ENCODE peak calls at places on chromosomes 1 and 21, in ten cellular contexts. W is endothelial cell of umbilical vein, Y is GM12878, U is HCT116, P is suprapubic skin, F is upper lobe of left lung, Q is sigmoid colon, X is breast epithelium, I is transverse colon, G is stomach. H is an unnamed sample. For H3K27me3 and H3K4me1, the result is how much of the 10 kb centered on the place peaks cover.

GRCh38 chr1:217027403-217028080 is 304.3 kb upstream of the ESRRG start:
- DNase-seq in W (no peak), Y (peak), U (no peak), P (no peak), F (no peak), Q (no peak), X (no peak), I (no peak), G (no peak), H (no peak)

GRCh38 chr1:74467786-74468377 is 44.5 kb downstream of the LRRC53 start:
- DNase-seq in W (no peak), Y (no peak), U (no peak), P (no peak), F (no peak), Q (no peak), X (no peak), I (no peak), G (no peak), H (no peak)

GRCh38 chr1:221706862-221707582 is 34.9 kb downstream of the DUSP10 start:
- DNase-seq in W (no peak), Y (no peak), U (no peak), P (no peak), F (no peak), Q (peak), X (no peak), I (no peak), G (no peak), H (no peak)

GRCh38 chr1:207832796-207833195 is 78.1 kb downstream of the CD34 start:
- DNase-seq in W (no peak), Y (no peak), U (no peak), P (peak), F (no peak), Q (peak), X (no peak), I (no peak), G (no peak), H (no peak)

GRCh38 chr1:40985875-40986274 is 6.4 kb downstream of the CTPS1 start:
- DNase-seq in W (no peak), Y (no peak), U (no peak), P (no peak), F (no peak), Q (no peak), X (no peak), I (no peak), G (no peak), H (no peak)

GRCh38 chr1:235075955-235076308 is 52.7 kb downstream of the TOMM20 start:
- DNase-seq in W (no peak), Y (no peak), U (no peak), P (no peak), F (no peak), Q (no peak), X (no peak), I (no peak), G (no peak), H (no peak)

GRCh38 chr1:114558548-114558947 is 22.9 kb downstream of the BCAS2 start:
- DNase-seq in W (no peak), Y (no peak), U (peak), P (no peak), F (no peak), Q (no peak), X (no peak), I (no peak), G (no peak), H (no peak)

GRCh38 chr1:93670141-93670540 is 11.5 kb downstream of the BCAR3 start:
- DNase-seq in W (peak), Y (no peak), U (peak), P (no peak), F (no peak), Q (peak), X (peak), I (no peak), G (peak), H (no peak)

GRCh38 chr1:60222492-60223369 is 149.2 kb upstream of the C1orf87 start:
- DNase-seq in W (no peak), Y (no peak), U (no peak), P (no peak), F (no peak), Q (no peak), X (no peak), I (no peak), G (no peak), H (no peak)

GRCh38 chr1:21216835-21217811 is 40.4 kb upstream of the EIF4G3 start:
- DNase-seq in W (peak), Y (no peak), U (peak), P (no peak), F (peak), Q (peak), X (no peak), I (peak), G (peak), H (peak)

GRCh38 chr1:178565586-178565985 is 52.7 kb downstream of the TEX35 start:
- DNase-seq in W (no peak), Y (no peak), U (no peak), P (no peak), F (no peak), Q (no peak), X (no peak), I (no peak), G (no peak), H (no peak)

GRCh38 chr1:182633657-182634281 is 29.6 kb upstream of the RGS16 start:
- DNase-seq in W (no peak), Y (no peak), U (no peak), P (no peak), F (no peak), Q (no peak), X (no peak), I (no peak), G (no peak), H (no peak)

GRCh38 chr21:44959376-44960091 is 19.7 kb downstream of the SLX9 start:
- DNase-seq in W (no peak), Y (no peak), U (no peak), P (no peak), F (peak), Q (peak), X (no peak), I (no peak), G (no peak), H (peak)
- TF ChIP-seq POLR2AphosphoS5 in W (no peak), Y (no peak), U (no peak), P (no peak), F (no peak), Q (no peak), X (no peak), I (no peak), G (no peak), H (no peak)

DNA sequence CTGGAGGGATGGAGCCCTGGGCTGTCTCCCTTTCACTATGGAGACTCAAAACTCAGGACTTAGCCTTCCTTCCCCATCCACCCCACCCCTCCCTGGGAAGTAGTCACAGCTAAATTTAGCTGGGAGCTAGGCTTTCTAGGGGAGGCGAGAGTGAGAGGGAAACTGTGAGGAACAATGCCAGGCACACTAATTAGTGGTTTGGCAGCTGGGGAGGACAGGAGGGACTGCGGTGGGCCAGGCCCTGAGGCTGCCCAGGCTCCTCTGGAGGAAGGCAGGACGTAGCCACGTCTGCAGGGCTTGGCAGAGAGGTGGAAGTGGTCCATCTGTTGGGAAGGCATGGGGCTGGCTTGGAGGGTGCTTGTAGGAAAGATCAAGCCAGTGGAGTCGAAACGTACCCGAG is 121.3 kb downstream of the HMGB4 start:
- DNase-seq in W (no peak), Y (no peak), U (no peak), P (no peak), F (no peak), Q (no peak), X (peak), I (no peak), G (no peak), H (peak)
- H3K27me3 ChIP-seq in W (under half), Y (under half), U (under half), P (under half), F (under half), Q (under half), X (under half), I (under half), G (under half), H (under half)

GRCh38 chr1:202576816-202577215 is 133.4 kb downstream of the SYT2 start:
- DNase-seq in W (peak), Y (no peak), U (no peak), P (no peak), F (no peak), Q (no peak), X (peak), I (no peak), G (no peak), H (no peak)

GRCh38 chr1:202578565-202578964 is 131.7 kb downstream of the SYT2 start:
- DNase-seq in W (no peak), Y (no peak), U (no peak), P (no peak), F (no peak), Q (no peak), X (no peak), I (no peak), G (no peak), H (no peak)

GRCh38 chr1:202577381-202577780 is 132.9 kb downstream of the SYT2 start:
- DNase-seq in W (no peak), Y (no peak), U (no peak), P (no peak), F (no peak), Q (no peak), X (no peak), I (no peak), G (no peak), H (no peak)

GRCh38 chr1:202578001-202578500 is 132.2 kb downstream of the SYT2 start:
- DNase-seq in W (no peak), Y (no peak), U (no peak), P (no peak), F (no peak), Q (no peak), X (no peak), I (no peak), G (no peak), H (no peak)

GRCh38 chr1:202575906-202576653 is 134.2 kb downstream of the SYT2 start:
- DNase-seq in W (peak), Y (no peak), U (no peak), P (no peak), F (no peak), Q (no peak), X (no peak), I (no peak), G (no peak), H (no peak)
- H3K4me1 ChIP-seq in W (under half), Y (under half), U (under half), P (half or more), F (under half), Q (half or more), X (under half), I (under half), G (half or more), H (under half)

GRCh38 chr1:184223216-184223615 is 163.6 kb upstream of the C1orf21 start:
- DNase-seq in W (no peak), Y (no peak), U (no peak), P (no peak), F (peak), Q (no peak), X (no peak), I (no peak), G (no peak), H (no peak)

GRCh38 chr1:184225501-184226487 is 161.0 kb upstream of the C1orf21 start:
- DNase-seq in W (no peak), Y (no peak), U (no peak), P (no peak), F (peak), Q (no peak), X (no peak), I (no peak), G (no peak), H (no peak)

GRCh38 chr1:184221087-184221486 is 165.7 kb upstream of the C1orf21 start:
- DNase-seq in W (no peak), Y (no peak), U (no peak), P (no peak), F (no peak), Q (no peak), X (no peak), I (no peak), G (no peak), H (no peak)

GRCh38 chr1:184219414-184219813 is 167.4 kb upstream of the C1orf21 start:
- DNase-seq in W (no peak), Y (no peak), U (no peak), P (no peak), F (no peak), Q (no peak), X (no peak), I (no peak), G (no peak), H (no peak)

DNA sequence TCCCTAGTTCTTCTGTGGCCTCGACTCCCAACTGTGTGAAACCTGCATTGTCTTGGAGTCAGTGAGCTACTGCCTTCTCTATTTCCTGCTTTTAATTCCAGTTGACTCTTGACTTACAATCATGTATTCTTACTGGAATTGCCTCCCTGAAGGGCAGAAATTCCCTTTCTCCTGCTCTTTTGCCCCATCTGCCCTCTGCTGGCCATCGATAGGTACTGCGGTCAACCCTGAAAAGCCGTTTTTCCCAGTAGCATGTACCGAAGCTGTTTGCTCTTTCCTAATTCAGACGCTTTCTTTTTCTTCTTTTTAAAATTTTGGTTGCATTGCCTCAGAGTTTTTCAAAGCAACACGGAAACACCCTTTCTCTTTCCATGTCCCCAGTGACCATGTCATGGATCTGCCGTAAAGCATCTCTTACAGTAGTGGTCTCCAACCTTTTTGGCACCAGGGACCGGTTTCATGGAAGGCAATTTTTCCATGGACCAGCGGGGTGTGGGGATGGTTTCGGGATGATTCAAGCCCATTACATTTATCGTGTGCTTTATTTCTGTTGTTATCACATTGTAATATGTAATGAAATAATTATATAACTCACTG is 164.2 kb upstream of the C1orf21 start:
- DNase-seq in W (peak), Y (peak), U (peak), P (no peak), F (no peak), Q (peak), X (no peak), I (peak), G (peak), H (no peak)
- TF ChIP-seq POLR2AphosphoS5 in W (no peak), Y (no peak), U (no peak), P (no peak), F (no peak), Q (no peak), X (no peak), I (no peak), G (no peak), H (no peak)

DNA sequence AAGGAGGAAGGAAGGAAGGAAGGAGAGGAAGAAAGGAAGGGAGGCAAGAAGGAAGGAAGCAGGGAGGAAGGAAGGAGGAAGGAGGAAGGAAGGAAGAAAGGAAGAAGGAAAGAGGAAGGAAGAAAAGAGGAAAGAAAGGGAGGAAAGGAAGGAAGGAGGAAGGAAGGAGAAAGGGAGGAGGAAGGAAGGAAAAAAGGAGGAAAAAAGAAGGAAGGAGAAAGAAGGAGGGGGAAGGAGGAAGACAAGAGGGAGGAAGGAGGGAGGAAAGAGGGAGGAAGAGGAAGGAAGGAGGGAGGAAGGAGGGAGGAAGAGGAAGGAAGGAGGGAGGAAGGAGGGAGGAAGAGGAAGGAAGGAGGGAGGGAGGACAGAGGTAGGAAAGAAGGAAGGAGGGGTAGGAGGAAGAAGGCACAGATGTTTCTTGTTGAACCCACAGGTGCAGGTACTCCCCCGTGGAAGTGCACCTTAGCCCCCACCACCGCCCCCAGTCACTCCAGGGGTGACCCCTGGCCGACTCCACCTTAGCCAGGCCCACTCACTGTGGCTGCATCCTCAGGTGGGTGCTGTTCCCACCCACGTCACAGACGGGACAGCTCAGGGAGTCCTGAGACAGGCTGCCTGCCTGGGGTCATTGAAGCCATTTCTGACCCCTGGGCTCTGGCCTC is 57.9 kb upstream of the TTC34 start:
- DNase-seq in W (no peak), Y (no peak), U (no peak), P (no peak), F (peak), Q (no peak), X (no peak), I (no peak), G (no peak), H (no peak)
- H3K27me3 ChIP-seq in W (under half), Y (under half), U (under half), P (half or more), F (under half), Q (half or more), X (under half), I (under half), G (under half), H (half or more)

GRCh38 chr1:30768169-30768829 is 10.7 kb upstream of the LAPTM5 start:
- DNase-seq in W (no peak), Y (no peak), U (no peak), P (no peak), F (no peak), Q (no peak), X (no peak), I (no peak), G (no peak), H (peak)

GRCh38 chr1:30763654-30764248 is 6.2 kb upstream of the LAPTM5 start:
- DNase-seq in W (peak), Y (no peak), U (no peak), P (no peak), F (peak), Q (peak), X (no peak), I (no peak), G (no peak), H (no peak)

GRCh38 chr1:30764939-30765582 is 7.5 kb upstream of the LAPTM5 start:
- DNase-seq in W (no peak), Y (peak), U (no peak), P (no peak), F (no peak), Q (no peak), X (no peak), I (no peak), G (no peak), H (no peak)

GRCh38 chr1:30764396-30764795 is 6.8 kb upstream of the LAPTM5 start:
- DNase-seq in W (no peak), Y (no peak), U (no peak), P (no peak), F (no peak), Q (no peak), X (no peak), I (no peak), G (no peak), H (no peak)

GRCh38 chr1:30765610-30766434 is 8.2 kb upstream of the LAPTM5 start:
- DNase-seq in W (no peak), Y (no peak), U (no peak), P (no peak), F (no peak), Q (no peak), X (no peak), I (no peak), G (no peak), H (no peak)
- H3K4me1 ChIP-seq in W (under half), Y (half or more), U (under half), P (under half), F (under half), Q (under half), X (under half), I (under half), G (under half), H (under half)

GRCh38 chr1:39047374-39048229 is 21.5 kb downstream of the NDUFS5 start:
- DNase-seq in W (peak), Y (peak), U (no peak), P (peak), F (no peak), Q (peak), X (no peak), I (no peak), G (no peak), H (no peak)
- TF ChIP-seq POLR2AphosphoS5 in W (peak), Y (no peak), U (no peak), P (no peak), F (no peak), Q (no peak), X (no peak), I (no peak), G (no peak), H (no peak)

GRCh38 chr1:17874665-17875064 is 119.5 kb downstream of the ACTL8 start:
- DNase-seq in W (no peak), Y (no peak), U (no peak), P (no peak), F (no peak), Q (peak), X (no peak), I (no peak), G (no peak), H (peak)
- H3K27me3 ChIP-seq in W (under half), Y (under half), U (under half), P (under half), F (under half), Q (under half), X (under half), I (under half), G (under half), H (under half)

DNA sequence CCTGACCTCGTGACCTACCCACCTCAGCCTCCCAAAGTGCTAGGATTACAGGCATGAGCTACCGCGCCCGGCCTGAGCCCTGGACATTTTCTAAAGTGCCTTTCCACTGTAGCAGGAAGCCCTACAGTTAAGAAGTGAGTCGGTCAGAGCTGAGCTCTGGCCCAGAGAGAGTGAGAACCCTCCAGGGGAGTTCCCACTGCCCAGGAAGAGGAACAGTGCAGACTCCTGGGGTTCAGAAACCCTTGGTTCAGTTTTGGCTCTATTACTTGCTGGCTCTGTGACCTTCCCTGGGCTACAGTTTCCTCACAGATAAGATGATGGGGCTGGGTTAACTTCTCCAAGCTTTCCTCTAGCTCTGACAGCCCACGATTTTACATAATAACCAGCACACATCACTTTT is 20.9 kb downstream of the SLC9A1 start:
- DNase-seq in W (no peak), Y (peak), U (no peak), P (no peak), F (no peak), Q (no peak), X (no peak), I (no peak), G (no peak), H (no peak)
- H3K4me1 ChIP-seq in W (under half), Y (half or more), U (under half), P (under half), F (under half), Q (under half), X (under half), I (under half), G (half or more), H (half or more)

H was measured in spleen.